ENCODE peak calls at places on chromosomes 11 and 22, in four cellular contexts. M is SW 1271, O is RWPE1, N is HEK293T. J is an unnamed sample.

GRCh38 chr11:126978911-126979310 is 21.7 kb downstream of the KIRREL3 start:
- DNase-seq in M (no peak), O (no peak), N (no peak), J (no peak)

GRCh38 chr11:60925685-60926267 is 1.5 kb downstream of the TMEM132A start:
- DNase-seq in M (peak), O (peak), N (no peak), J (no peak)

GRCh38 chr11:2789331-2789730 is 89.5 kb upstream of the KCNQ1OT1 start:
- DNase-seq in M (no peak), O (no peak), N (no peak), J (no peak)

GRCh38 chr11:57406337-57406904 is 16.0 kb upstream of the PRG2 start:
- DNase-seq in M (no peak), O (no peak), N (no peak), J (no peak)

GRCh38 chr11:31480930-31481329 is 28.5 kb downstream of the IMMP1L start:
- DNase-seq in M (no peak), O (no peak), N (no peak), J (no peak)

GRCh38 chr11:46039990-46040389 is 81.3 kb downstream of the PHF21A start:
- DNase-seq in M (no peak), O (no peak), N (no peak), J (no peak)

GRCh38 chr11:93552874-93553273 is 9.7 kb upstream of the SMCO4 start:
- DNase-seq in M (no peak), O (no peak), N (no peak), J (no peak)

GRCh38 chr22:16603448-16603768 is 10.8 kb upstream of the CCT8L2 start:
- DNase-seq in M (no peak), O (no peak), N (no peak), J (no peak)

GRCh38 chr22:26547837-26548236 is 35.6 kb upstream of the TFIP11 start:
- DNase-seq in M (no peak), O (no peak), N (no peak), J (no peak)

GRCh38 chr11:3824714-3825472 is 15.9 kb downstream of the RHOG start:
- DNase-seq in M (no peak), O (no peak), N (peak), J (no peak)

GRCh38 chr11:443542-444199 is 1.9 kb upstream of the ANO9 start:
- DNase-seq in M (no peak), O (no peak), N (no peak), J (no peak)

GRCh38 chr22:33022231-33022630 is 36.0 kb downstream of the SYN3 start:
- DNase-seq in M (no peak), O (no peak), N (no peak), J (no peak)

GRCh38 chr11:1502971-1503707 is 16.6 kb upstream of the MOB2 start:
- DNase-seq in M (no peak), O (no peak), N (no peak), J (no peak)

GRCh38 chr11:980438-981365 is 55.0 kb downstream of the AP2A2 start:
- DNase-seq in M (no peak), O (no peak), N (no peak), J (no peak)

GRCh38 chr22:29737251-29738117 is 17.7 kb downstream of the CABP7 start:
- DNase-seq in M (no peak), O (no peak), N (no peak), J (no peak)

GRCh38 chr22:21447694-21448402 is 19.3 kb upstream of the TMEM191C start:
- DNase-seq in M (no peak), O (no peak), N (peak), J (no peak)

GRCh38 chr22:32354360-32355351 is 3.0 kb upstream of the RFPL3 start:
- DNase-seq in M (no peak), O (peak), N (no peak), J (no peak)

GRCh38 chr22:36528336-36528735 is 630 bp downstream of the EIF3D start:
- DNase-seq in M (no peak), O (no peak), N (no peak), J (no peak)

GRCh38 chr11:9568161-9568853 is 5.2 kb upstream of the WEE1 start:
- DNase-seq in M (no peak), O (no peak), N (no peak), J (no peak)

GRCh38 chr11:43376594-43376993 is 17.9 kb downstream of the TTC17 start:
- DNase-seq in M (no peak), O (peak), N (no peak), J (no peak)

GRCh38 chr11:110376711-110377324 is 52.9 kb upstream of the FDX1 start:
- DNase-seq in M (peak), O (peak), N (peak), J (peak)

GRCh38 chr11:17381156-17381555 is 7.3 kb downstream of the KCNJ11 start:
- DNase-seq in M (no peak), O (no peak), N (no peak), J (no peak)